ENCODE peak calls at places on chromosomes 16 and 17, in five cellular contexts. W is thoracic aorta, A is lung, Y is fibroblast of lung, E is SK-N-SH. M is an unnamed sample. For H3K4me1, the result is how much of the 10 kb centered on the place peaks cover.

GRCh38 chr16:27995378-27995777 is 68.1 kb downstream of the GSG1L start:
- DNase-seq in W (no peak), A (no peak), Y (no peak), E (no peak), M (no peak)

GRCh38 chr16:25279491-25279890 is 21.8 kb upstream of the ZKSCAN2 start:
- DNase-seq in W (no peak), A (no peak), Y (no peak), E (no peak), M (no peak)

GRCh38 chr17:10612957-10613744 is 44.0 kb downstream of the MYH3 start:
- DNase-seq in W (no peak), A (no peak), Y (peak), E (no peak), M (no peak)

GRCh38 chr16:78183886-78184553 is 84.6 kb downstream of the WWOX start:
- DNase-seq in W (no peak), A (no peak), Y (peak), E (peak), M (no peak)

GRCh38 chr17:32331243-32332040 is 10.5 kb downstream of the C17orf75 start:
- DNase-seq in W (no peak), A (no peak), Y (no peak), E (no peak), M (no peak)

GRCh38 chr17:81723651-81724209 is 11.6 kb downstream of the SLC25A10 start:
- DNase-seq in W (no peak), A (no peak), Y (no peak), E (no peak), M (no peak)

GRCh38 chr17:40791808-40792436 is 7.8 kb downstream of the KRT28 start:
- DNase-seq in W (no peak), A (no peak), Y (peak), E (peak), M (no peak)

GRCh38 chr16:89216315-89217137 is 977 bp upstream of the ZNF778 start:
- DNase-seq in W (no peak), A (peak), Y (peak), E (peak), M (peak)

GRCh38 chr17:5226940-5227878 is 7.5 kb downstream of the SCIMP start:
- DNase-seq in W (no peak), A (peak), Y (no peak), E (no peak), M (no peak)

GRCh38 chr16:55647798-55648197 is 8.0 kb upstream of the SLC6A2 start:
- DNase-seq in W (no peak), A (no peak), Y (no peak), E (no peak), M (no peak)

GRCh38 chr16:75002474-75002873 is 3.6 kb downstream of the ZNRF1 start:
- DNase-seq in W (no peak), A (no peak), Y (no peak), E (no peak), M (no peak)

GRCh38 chr17:82528484-82529265 is 9.1 kb downstream of the FOXK2 start:
- DNase-seq in W (peak), A (peak), Y (peak), E (peak), M (no peak)

DNA sequence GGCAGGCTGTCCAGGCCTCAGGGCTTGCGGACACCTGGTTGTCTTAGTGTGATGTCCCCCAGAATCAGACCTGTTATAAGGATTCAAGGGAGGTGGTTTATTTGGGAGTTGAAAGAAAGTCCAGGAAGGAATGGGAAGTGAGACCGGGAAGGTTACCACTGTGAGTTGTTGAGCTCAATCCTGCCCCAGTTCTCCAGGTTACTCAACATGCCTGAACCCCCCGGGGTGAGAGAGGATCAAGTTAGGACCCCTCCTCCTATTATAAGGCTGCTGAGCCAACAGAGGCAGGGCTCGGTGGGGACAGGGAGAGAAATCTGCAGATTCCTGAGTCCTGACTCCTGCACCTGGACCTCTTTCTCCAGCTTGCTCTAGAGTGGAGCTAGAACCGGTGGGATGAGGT is 86.4 kb downstream of the MRM1 start:
- DNase-seq in W (no peak), A (no peak), Y (no peak), E (no peak), M (no peak)
- H3K27ac ChIP-seq in W (no peak), A (no peak), Y (no peak), E (no peak), M (no peak)

GRCh38 chr16:30094541-30095165 is 1.4 kb downstream of the YPEL3 start:
- DNase-seq in W (no peak), A (no peak), Y (no peak), E (no peak), M (no peak)
- H3K4me3 ChIP-seq in W (peak), A (peak), Y (peak), E (no peak), M (peak)

GRCh38 chr16:66360624-66361324 is 5.7 kb upstream of the CDH5 start:
- DNase-seq in W (no peak), A (no peak), Y (no peak), E (no peak), M (no peak)
- H3K4me1 ChIP-seq in W (under half), A (under half), Y (under half), E (under half), M (under half)

DNA sequence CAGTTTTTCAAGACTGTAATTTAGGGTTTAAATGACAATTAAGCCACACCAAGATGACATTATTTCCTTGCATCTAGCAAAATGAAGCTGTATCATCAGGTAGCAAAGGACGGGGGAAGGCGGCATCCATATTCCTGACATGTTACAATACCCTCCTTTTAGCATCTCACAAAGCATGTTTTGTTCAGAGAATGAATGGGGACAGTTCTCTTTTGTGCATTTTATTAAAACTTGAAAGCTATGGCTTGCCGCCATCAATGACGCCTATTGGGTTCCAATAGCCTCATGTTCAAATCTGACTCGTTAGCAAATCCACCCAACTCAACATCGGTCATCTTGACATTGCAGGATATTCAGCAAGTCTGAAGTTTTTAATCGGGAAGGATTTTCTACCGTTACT is 39.2 kb downstream of the LITAF start:
- DNase-seq in W (no peak), A (no peak), Y (no peak), E (no peak), M (no peak)
- H3K27ac ChIP-seq in W (peak), A (no peak), Y (no peak), E (no peak), M (no peak)

GRCh38 chr17:49213399-49213798 is 2.9 kb downstream of the ABI3 start:
- DNase-seq in W (no peak), A (no peak), Y (no peak), E (peak), M (no peak)

GRCh38 chr17:49214665-49215360 is 4.3 kb downstream of the ABI3 start:
- DNase-seq in W (no peak), A (no peak), Y (no peak), E (peak), M (no peak)

GRCh38 chr17:49213803-49214202 is 3.3 kb downstream of the ABI3 start:
- DNase-seq in W (no peak), A (no peak), Y (no peak), E (no peak), M (no peak)

GRCh38 chr17:49209061-49209571 is 1.3 kb downstream of the GNGT2 start:
- DNase-seq in W (no peak), A (no peak), Y (no peak), E (peak), M (no peak)

DNA sequence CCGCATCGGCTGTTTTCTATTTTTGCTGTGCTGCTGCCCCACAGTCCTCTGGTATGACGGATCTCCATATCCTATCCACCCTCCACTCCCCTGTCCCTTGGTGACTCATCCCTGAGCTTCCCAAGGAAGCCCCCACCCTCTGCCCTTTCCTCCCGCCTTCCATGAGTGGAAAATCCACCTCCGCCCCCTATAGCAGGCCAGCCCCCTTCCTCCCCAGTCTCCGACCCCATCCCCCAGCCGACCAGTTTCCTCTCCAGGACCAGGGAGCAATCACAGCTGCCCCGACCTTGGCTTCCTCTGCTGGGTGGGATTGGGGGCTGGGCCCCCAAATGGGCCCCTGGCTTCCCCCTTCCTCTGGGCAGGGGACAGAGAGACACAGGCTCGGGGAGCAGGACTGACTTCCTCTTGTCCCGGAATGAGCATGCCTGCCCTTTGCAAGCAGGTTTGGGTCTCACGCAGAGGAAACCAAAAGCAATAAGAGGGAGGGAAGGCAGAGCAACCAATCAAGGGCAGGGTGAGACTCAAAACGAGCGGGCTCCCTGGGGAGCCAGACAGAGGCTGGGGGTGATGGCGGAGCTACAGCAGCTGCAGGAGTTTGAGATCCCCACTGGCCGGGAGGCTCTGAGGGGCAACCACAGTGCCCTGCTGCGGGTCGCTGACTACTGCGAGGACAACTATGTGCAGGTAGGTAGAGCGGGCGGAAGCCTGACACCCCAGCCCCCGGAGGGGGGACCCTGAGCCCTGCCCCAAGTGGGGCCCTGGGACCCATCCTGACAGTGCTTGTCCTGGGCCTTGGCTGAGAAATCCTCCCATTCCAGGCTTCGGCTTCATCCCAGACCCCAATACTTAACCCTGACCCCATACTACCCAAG is at the start of the genes ABI3 and GNGT2:
- DNase-seq in W (no peak), A (no peak), Y (peak), E (peak), M (peak)
- H3K4me3 ChIP-seq in W (peak), A (peak), Y (peak), E (peak), M (peak)

GRCh38 chr16:11774065-11774626 is 22.9 kb downstream of the ZC3H7A start:
- DNase-seq in W (no peak), A (no peak), Y (no peak), E (no peak), M (no peak)

DNA sequence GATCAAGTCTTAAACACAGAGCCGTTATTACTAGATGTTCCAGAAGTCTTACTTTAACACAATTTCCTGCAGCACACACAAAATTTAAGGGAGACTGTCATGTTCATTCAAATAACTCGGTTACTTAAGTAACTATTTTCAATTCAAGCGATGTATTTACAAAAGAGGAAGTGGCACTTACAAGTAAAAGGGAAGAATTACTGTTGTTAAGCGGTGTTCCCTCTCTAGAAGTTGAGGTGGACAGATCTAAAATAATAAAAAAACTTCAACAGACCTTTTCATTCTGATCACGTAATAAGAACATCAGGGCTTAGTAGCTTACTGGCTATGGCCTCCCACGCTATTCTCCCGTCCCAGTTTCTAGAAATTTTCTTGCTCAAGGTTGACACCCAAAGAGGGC is 26.2 kb upstream of the TXNDC11 start:
- DNase-seq in W (no peak), A (no peak), Y (no peak), E (no peak), M (no peak)
- H3K4me1 ChIP-seq in W (under half), A (under half), Y (under half), E (under half), M (under half)

GRCh38 chr17:43669971-43670644 is 8.4 kb upstream of the MEOX1 start:
- DNase-seq in W (no peak), A (no peak), Y (peak), E (no peak), M (no peak)

GRCh38 chr17:43665387-43666101 is 3.8 kb upstream of the MEOX1 start:
- DNase-seq in W (no peak), A (no peak), Y (no peak), E (no peak), M (no peak)

GRCh38 chr17:43665038-43665386 is 3.3 kb upstream of the MEOX1 start:
- DNase-seq in W (no peak), A (no peak), Y (no peak), E (no peak), M (no peak)

GRCh38 chr17:43670645-43671074 is 8.9 kb upstream of the MEOX1 start:
- DNase-seq in W (no peak), A (no peak), Y (no peak), E (no peak), M (no peak)

GRCh38 chr17:43667506-43668438 is 6.0 kb upstream of the MEOX1 start:
- DNase-seq in W (no peak), A (no peak), Y (no peak), E (no peak), M (no peak)
- H3K27ac ChIP-seq in W (no peak), A (no peak), Y (no peak), E (peak), M (no peak)

GRCh38 chr17:179721-180379 is 1.6 kb downstream of the DOC2B start:
- DNase-seq in W (no peak), A (no peak), Y (no peak), E (peak), M (no peak)
- H3K4me3 ChIP-seq in W (peak), A (no peak), Y (no peak), E (no peak), M (no peak)

GRCh38 chr17:77455111-77455877 is 314.5 kb downstream of the SEC14L1 start:
- DNase-seq in W (no peak), A (no peak), Y (peak), E (no peak), M (no peak)
- H3K4me1 ChIP-seq in W (under half), A (under half), Y (under half), E (half or more), M (half or more)

DNA sequence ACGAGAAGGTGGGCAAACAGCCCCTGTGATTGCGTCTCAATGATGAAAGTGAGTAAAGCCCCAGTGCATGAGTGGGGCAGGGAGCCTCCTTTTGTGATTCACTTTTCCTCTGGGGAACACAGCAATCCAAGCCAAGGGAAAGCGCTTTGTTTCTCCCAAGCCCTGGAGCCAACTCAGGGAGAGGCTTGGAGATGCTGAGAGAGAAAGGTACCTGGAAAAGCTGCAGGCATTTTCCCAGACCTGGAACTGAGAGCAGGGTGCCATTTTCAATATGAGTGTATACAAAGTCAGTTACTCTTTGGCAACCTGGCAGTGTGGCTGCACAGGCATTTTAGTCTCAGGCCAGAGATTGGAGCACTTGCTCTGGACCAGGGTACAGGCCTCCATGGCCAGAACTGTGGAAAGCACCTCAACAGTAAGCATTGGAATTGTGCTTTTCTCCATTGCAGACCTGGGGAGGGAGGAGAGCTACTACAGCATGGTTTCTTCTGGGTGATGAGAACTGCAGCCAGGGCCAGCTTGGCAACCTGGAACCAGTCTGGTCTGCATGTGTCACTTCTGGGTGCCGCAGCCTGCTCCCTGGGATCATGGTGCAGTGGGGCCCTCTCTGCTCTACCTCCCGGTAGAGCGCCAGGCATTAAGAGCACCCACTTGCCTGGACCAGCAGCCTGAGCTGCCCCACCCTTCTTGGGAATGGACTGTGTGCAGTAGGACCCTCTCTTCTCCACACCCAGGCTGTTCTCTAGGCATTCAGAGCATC is 89.0 kb upstream of the CDH5 start:
- DNase-seq in W (no peak), A (no peak), Y (no peak), E (no peak), M (no peak)
- H3K27ac ChIP-seq in W (no peak), A (peak), Y (no peak), E (no peak), M (no peak)

M was measured in CD4-positive, alpha-beta memory T cell.